ENCODE peak calls at places on chromosomes 16 and 17, in seven cellular contexts. L is H1; Q is PC-9; D is naive thymus-derived CD4-positive, alpha-beta T cell; H is tibial nerve; O is caudate nucleus; B is left ventricle myocardium inferior. R is an unnamed sample.

GRCh38 chr17:66172706-66173223 is 19.2 kb downstream of the CEP112 start:
- DNase-seq in L (no peak), Q (no peak), D (no peak), H (no peak), O (no peak), B (no peak), R (no peak)

GRCh38 chr16:2739555-2740435 is 12.6 kb upstream of the SRRM2 start:
- DNase-seq in L (no peak), Q (no peak), D (no peak), H (no peak), O (no peak), B (no peak), R (no peak)

GRCh38 chr16:88974080-88974479 is 2.9 kb downstream of the CBFA2T3 start:
- DNase-seq in L (no peak), Q (no peak), D (no peak), H (no peak), O (no peak), B (no peak), R (no peak)

GRCh38 chr17:1142503-1143095 is 37.2 kb downstream of the ABR start:
- DNase-seq in L (no peak), Q (no peak), D (no peak), H (no peak), O (no peak), B (no peak), R (no peak)

GRCh38 chr17:692116-692515 is 22.5 kb downstream of the VPS53 start:
- DNase-seq in L (no peak), Q (peak; percentile 39), D (no peak), H (no peak), O (no peak), B (no peak), R (peak; percentile 26)

GRCh38 chr17:38352245-38353083 is 820 bp downstream of the SOCS7 start:
- DNase-seq in L (no peak), Q (no peak), D (peak; percentile 22), H (no peak), O (no peak), B (peak; percentile 26), R (no peak)

GRCh38 chr16:52929478-52929877 is 123.2 kb downstream of the CHD9NB start:
- DNase-seq in L (no peak), Q (no peak), D (no peak), H (no peak), O (no peak), B (no peak), R (no peak)

GRCh38 chr17:34139996-34140395 is 115.1 kb upstream of the CCL2 start:
- DNase-seq in L (no peak), Q (no peak), D (no peak), H (no peak), O (no peak), B (no peak), R (no peak)

GRCh38 chr17:80497726-80498241 is 21.4 kb upstream of the NPTX1 start:
- DNase-seq in L (no peak), Q (no peak), D (no peak), H (no peak), O (no peak), B (no peak), R (no peak)

GRCh38 chr17:48860034-48860433 is 29.2 kb downstream of the CALCOCO2 start:
- DNase-seq in L (no peak), Q (no peak), D (no peak), H (no peak), O (no peak), B (no peak), R (no peak)

GRCh38 chr16:369866-370436 is 387 bp downstream of the MRPL28 start:
- DNase-seq in L (no peak), Q (no peak), D (no peak), H (no peak), O (no peak), B (no peak), R (no peak)

GRCh38 chr17:46917041-46917440 is 5.9 kb upstream of the GOSR2 start:
- DNase-seq in L (no peak), Q (no peak), D (no peak), H (no peak), O (no peak), B (no peak), R (no peak)

GRCh38 chr16:56362706-56363105 is 62.6 kb downstream of the AMFR start:
- DNase-seq in L (no peak), Q (peak; percentile 8), D (no peak), H (no peak), O (no peak), B (no peak), R (no peak)

GRCh38 chr17:36183001-36183810 is 6.8 kb upstream of the TBC1D3B start:
- DNase-seq in L (no peak), Q (no peak), D (no peak), H (no peak), O (no peak), B (peak; percentile 66), R (no peak)

GRCh38 chr17:47252209-47252608 is 1.4 kb upstream of the ITGB3 start:
- DNase-seq in L (no peak), Q (peak; percentile 57), D (no peak), H (no peak), O (no peak), B (no peak), R (no peak)

GRCh38 chr16:14600164-14600563 is 29.9 kb downstream of the PARN start:
- DNase-seq in L (no peak), Q (peak; percentile 43), D (peak; percentile 8), H (peak; percentile 34), O (no peak), B (no peak), R (no peak)

GRCh38 chr17:83119987-83120864 is 40.8 kb downstream of the METRNL start:
- DNase-seq in L (no peak), Q (no peak), D (no peak), H (no peak), O (no peak), B (peak; percentile 20), R (no peak)

GRCh38 chr16:30108059-30108855 is 5.1 kb downstream of the GDPD3 start:
- DNase-seq in L (no peak), Q (no peak), D (no peak), H (no peak), O (no peak), B (no peak), R (no peak)

GRCh38 chr16:894841-895240 is 75.9 kb downstream of the LMF1 start:
- DNase-seq in L (no peak), Q (no peak), D (no peak), H (no peak), O (no peak), B (no peak), R (no peak)

GRCh38 chr16:82033006-82033405 is 2.0 kb upstream of the HSD17B2 start:
- DNase-seq in L (no peak), Q (no peak), D (no peak), H (no peak), O (no peak), B (no peak), R (no peak)

DNA sequence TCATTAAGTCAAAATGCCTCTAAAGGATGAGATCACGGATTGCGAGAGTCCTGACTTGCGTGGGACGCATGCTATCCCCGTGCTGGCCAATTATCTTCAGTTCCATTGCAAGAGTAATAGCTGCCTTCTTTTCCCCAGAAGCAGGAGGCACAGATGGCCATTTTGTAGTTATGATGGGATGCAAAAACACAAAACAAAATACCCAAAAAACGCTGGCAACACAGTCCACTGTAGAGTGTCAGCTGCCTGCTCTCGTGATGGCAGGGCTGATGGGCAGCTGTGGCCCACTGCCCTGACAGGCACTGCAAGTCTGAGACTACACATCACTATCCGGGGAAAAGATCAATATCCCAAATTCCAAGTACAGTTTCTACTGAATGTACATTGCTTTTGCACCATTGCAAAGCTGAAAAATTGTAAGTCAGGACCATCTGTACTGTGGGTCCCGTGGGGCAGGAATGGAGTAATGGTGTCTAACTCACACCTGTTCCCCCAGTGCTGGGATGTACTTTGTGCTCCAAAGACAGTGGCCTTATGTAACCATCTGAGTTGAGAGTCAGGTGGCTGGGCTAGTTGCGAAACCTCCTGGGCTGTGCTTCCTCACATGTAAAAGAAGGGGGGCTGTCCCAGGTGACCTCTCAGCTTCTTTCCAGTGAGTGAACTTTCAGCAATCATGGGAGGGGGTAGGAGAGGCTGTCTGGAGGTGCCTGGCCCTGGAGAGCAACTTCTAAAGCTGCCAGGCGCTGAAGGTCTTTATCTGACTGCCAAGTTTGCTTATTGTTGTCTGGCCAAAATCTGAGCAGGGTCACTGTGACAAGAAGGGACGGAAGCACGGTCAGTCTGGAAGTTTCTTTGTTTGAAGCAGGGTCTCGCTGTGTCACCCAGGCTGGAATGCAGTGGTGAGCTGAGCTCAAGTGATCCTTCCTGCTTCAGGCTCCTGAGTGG is 4.7 kb downstream of the SLC47A1 start:
- DNase-seq in L (no peak), Q (no peak), D (no peak), H (no peak), O (no peak), B (peak; percentile 25), R (no peak)
- H3K27ac ChIP-seq in L (no peak overlapping the region), Q (no peak overlapping the region), D (no peak overlapping the region), H (no peak overlapping the region), O (peak overlapping the region; percentile 18), B (peak overlapping the region; percentile 66), R (no peak overlapping the region)

GRCh38 chr16:68286153-68287074 is 22.1 kb downstream of the SLC7A6 start:
- DNase-seq in L (no peak), Q (no peak), D (peak; percentile 70), H (no peak), O (no peak), B (no peak), R (no peak)

GRCh38 chr16:68283840-68284595 is 19.7 kb downstream of the SLC7A6 start:
- DNase-seq in L (no peak), Q (no peak), D (no peak), H (peak; percentile 79), O (no peak), B (peak; percentile 33), R (no peak)

GRCh38 chr16:68284847-68285246 is 20.5 kb downstream of the SLC7A6 start:
- DNase-seq in L (no peak), Q (no peak), D (no peak), H (no peak), O (no peak), B (no peak), R (no peak)

GRCh38 chr16:68287276-68288251 is 23.2 kb downstream of the SLC7A6OS start:
- DNase-seq in L (no peak), Q (peak; percentile 63), D (peak; percentile 63), H (peak; percentile 82), O (no peak), B (peak; percentile 80), R (peak; percentile 40)

DNA sequence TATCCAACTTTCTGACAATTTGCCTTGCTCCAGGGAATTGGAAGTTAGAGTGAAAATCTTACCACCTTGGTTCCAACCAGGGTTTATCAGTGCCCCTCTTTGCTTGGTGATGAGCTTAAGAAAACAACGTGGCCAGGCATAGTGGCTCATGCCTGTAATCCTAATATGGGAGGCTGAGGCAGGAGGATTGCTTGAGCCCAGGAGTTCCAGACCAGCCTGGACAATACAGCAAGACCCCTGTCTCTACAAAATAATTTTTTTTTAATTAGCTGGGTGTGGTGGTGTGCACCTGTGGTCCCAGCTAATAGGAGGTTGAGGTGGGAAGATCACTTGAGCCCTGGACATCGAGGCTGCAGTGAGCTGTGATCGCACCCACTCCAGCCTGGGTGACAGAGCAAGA is 21.4 kb downstream of the SLC7A6 start:
- DNase-seq in L (no peak), Q (no peak), D (no peak), H (no peak), O (no peak), B (no peak), R (no peak)
- H3K27ac ChIP-seq in L (no peak overlapping the region), Q (no peak overlapping the region), D (peak overlapping the region; percentile 68), H (peak overlapping the region; percentile 88), O (peak overlapping the region; percentile 28), B (peak overlapping the region; percentile 87), R (no peak overlapping the region)

GRCh38 chr16:19179890-19180490 is 11.9 kb downstream of the SYT17 start:
- DNase-seq in L (no peak), Q (peak; percentile 63), D (no peak), H (peak; percentile 46), O (peak; percentile 4), B (peak; percentile 64), R (no peak)
- H3K27ac ChIP-seq in L (no peak overlapping the region), Q (no peak overlapping the region), D (no peak overlapping the region), H (no peak overlapping the region), O (no peak overlapping the region), B (no peak overlapping the region), R (no peak overlapping the region)

GRCh38 chr16:86585821-86586611 is 7.7 kb downstream of the FOXL1 start:
- DNase-seq in L (no peak), Q (no peak), D (no peak), H (no peak), O (no peak), B (no peak), R (no peak)
- H3K27ac ChIP-seq in L (no peak overlapping the region), Q (no peak overlapping the region), D (no peak overlapping the region), H (peak overlapping the region; percentile 77), O (no peak overlapping the region), B (peak overlapping the region; percentile 73), R (peak overlapping the region; percentile 61)